ENCODE peak calls at places on chromosomes 2 and 18, in seven cellular contexts. One of them, this sample, is unnamed.

GRCh38 chr2:174740718-174741117 is 23.6 kb downstream of the CHRNA1 start:
- DNase-seq in NCI-H2081: no peak
- DNase-seq in BJ: no peak
- DNase-seq in HS-5: no peak
- DNase-seq in bronchial epithelial cell: no peak
- DNase-seq in pulmonary artery endothelial cell: no peak
- DNase-seq in activated effector memory CD4-positive, alpha-beta T cell treated with Interleukin-2 at 50 U/mL for 16 hours: no peak
- DNase-seq in this sample: no peak

GRCh38 chr2:153077311-153077710 is 358.9 kb downstream of the ARL6IP6 start:
- DNase-seq in NCI-H2081: no peak
- DNase-seq in activated effector memory CD4-positive, alpha-beta T cell treated with Interleukin-2 at 50 U/mL for 16 hours: no peak
- DNase-seq in bronchial epithelial cell: no peak
- DNase-seq in HS-5: no peak
- DNase-seq in BJ: no peak
- DNase-seq in pulmonary artery endothelial cell: no peak
- DNase-seq in this sample: no peak

GRCh38 chr2:96117701-96118588 is 1.6 kb upstream of the ADRA2B start:
- DNase-seq in NCI-H2081: no peak
- DNase-seq in bronchial epithelial cell: peak; percentile 8
- DNase-seq in HS-5: no peak
- DNase-seq in activated effector memory CD4-positive, alpha-beta T cell treated with Interleukin-2 at 50 U/mL for 16 hours: no peak
- DNase-seq in BJ: no peak
- DNase-seq in pulmonary artery endothelial cell: no peak
- DNase-seq in this sample: no peak

GRCh38 chr18:21955757-21956652 is 213.4 kb upstream of the GATA6 start:
- DNase-seq in pulmonary artery endothelial cell: peak; percentile 29
- DNase-seq in bronchial epithelial cell: peak; percentile 46
- DNase-seq in HS-5: peak; percentile 11
- DNase-seq in activated effector memory CD4-positive, alpha-beta T cell treated with Interleukin-2 at 50 U/mL for 16 hours: peak; percentile 60
- DNase-seq in BJ: no peak
- DNase-seq in NCI-H2081: peak; percentile 60
- DNase-seq in this sample: peak; percentile 30

GRCh38 chr2:10957396-10957795 is 45.7 kb downstream of the KCNF1 start:
- DNase-seq in bronchial epithelial cell: no peak
- DNase-seq in HS-5: no peak
- DNase-seq in pulmonary artery endothelial cell: no peak
- DNase-seq in NCI-H2081: no peak
- DNase-seq in BJ: no peak
- DNase-seq in activated effector memory CD4-positive, alpha-beta T cell treated with Interleukin-2 at 50 U/mL for 16 hours: no peak
- DNase-seq in this sample: no peak

GRCh38 chr18:79856119-79857080 is 58.7 kb downstream of the KCNG2 start:
- DNase-seq in HS-5: no peak
- DNase-seq in bronchial epithelial cell: peak; percentile 3
- DNase-seq in NCI-H2081: no peak
- DNase-seq in activated effector memory CD4-positive, alpha-beta T cell treated with Interleukin-2 at 50 U/mL for 16 hours: no peak
- DNase-seq in pulmonary artery endothelial cell: no peak
- DNase-seq in BJ: no peak
- DNase-seq in this sample: no peak

GRCh38 chr2:27255187-27255586 is 7.7 kb downstream of the SLC30A3 start:
- DNase-seq in HS-5: no peak
- DNase-seq in activated effector memory CD4-positive, alpha-beta T cell treated with Interleukin-2 at 50 U/mL for 16 hours: no peak
- DNase-seq in BJ: no peak
- DNase-seq in NCI-H2081: no peak
- DNase-seq in bronchial epithelial cell: no peak
- DNase-seq in pulmonary artery endothelial cell: no peak
- DNase-seq in this sample: no peak

GRCh38 chr2:102010767-102011351 is 19.1 kb downstream of the IL1R2 start:
- DNase-seq in HS-5: no peak
- DNase-seq in BJ: no peak
- DNase-seq in NCI-H2081: no peak
- DNase-seq in activated effector memory CD4-positive, alpha-beta T cell treated with Interleukin-2 at 50 U/mL for 16 hours: no peak
- DNase-seq in bronchial epithelial cell: no peak
- DNase-seq in pulmonary artery endothelial cell: no peak
- DNase-seq in this sample: no peak

GRCh38 chr2:102514061-102514785 is 41.2 kb downstream of the SLC9A4 start:
- DNase-seq in pulmonary artery endothelial cell: peak; percentile 87
- DNase-seq in activated effector memory CD4-positive, alpha-beta T cell treated with Interleukin-2 at 50 U/mL for 16 hours: no peak
- DNase-seq in HS-5: peak; percentile 89
- DNase-seq in bronchial epithelial cell: peak; percentile 94
- DNase-seq in NCI-H2081: no peak
- DNase-seq in BJ: peak; percentile 31
- DNase-seq in this sample: no peak

GRCh38 chr18:48889981-48890735 is 60.6 kb downstream of the SMAD7 start:
- DNase-seq in bronchial epithelial cell: no peak
- DNase-seq in NCI-H2081: no peak
- DNase-seq in activated effector memory CD4-positive, alpha-beta T cell treated with Interleukin-2 at 50 U/mL for 16 hours: no peak
- DNase-seq in BJ: no peak
- DNase-seq in pulmonary artery endothelial cell: no peak
- DNase-seq in HS-5: no peak
- DNase-seq in this sample: no peak

GRCh38 chr18:49258938-49259337 is 201.5 kb downstream of the DYM start:
- DNase-seq in activated effector memory CD4-positive, alpha-beta T cell treated with Interleukin-2 at 50 U/mL for 16 hours: no peak
- DNase-seq in BJ: no peak
- DNase-seq in NCI-H2081: no peak
- DNase-seq in pulmonary artery endothelial cell: no peak
- DNase-seq in HS-5: no peak
- DNase-seq in bronchial epithelial cell: no peak
- DNase-seq in this sample: no peak

GRCh38 chr2:132415256-132416079 is 1.1 kb upstream of the GPR39 start:
- DNase-seq in activated effector memory CD4-positive, alpha-beta T cell treated with Interleukin-2 at 50 U/mL for 16 hours: no peak
- DNase-seq in pulmonary artery endothelial cell: no peak
- DNase-seq in NCI-H2081: peak; percentile 26
- DNase-seq in HS-5: no peak
- DNase-seq in bronchial epithelial cell: no peak
- DNase-seq in BJ: no peak
- DNase-seq in this sample: no peak

GRCh38 chr18:62912885-62913284 is 197.5 kb downstream of the PHLPP1 start:
- DNase-seq in HS-5: no peak
- DNase-seq in bronchial epithelial cell: no peak
- DNase-seq in NCI-H2081: no peak
- DNase-seq in BJ: no peak
- DNase-seq in activated effector memory CD4-positive, alpha-beta T cell treated with Interleukin-2 at 50 U/mL for 16 hours: no peak
- DNase-seq in pulmonary artery endothelial cell: no peak
- DNase-seq in this sample: no peak

GRCh38 chr2:214069254-214069653 is 341.6 kb upstream of the VWC2L start:
- DNase-seq in pulmonary artery endothelial cell: peak; percentile 24
- DNase-seq in bronchial epithelial cell: peak; percentile 93
- DNase-seq in activated effector memory CD4-positive, alpha-beta T cell treated with Interleukin-2 at 50 U/mL for 16 hours: no peak
- DNase-seq in HS-5: peak; percentile 93
- DNase-seq in BJ: peak; percentile 89
- DNase-seq in NCI-H2081: no peak
- DNase-seq in this sample: no peak

GRCh38 chr2:105766300-105766866 is 21.7 kb downstream of the NCK2 start:
- DNase-seq in pulmonary artery endothelial cell: no peak
- DNase-seq in BJ: no peak
- DNase-seq in activated effector memory CD4-positive, alpha-beta T cell treated with Interleukin-2 at 50 U/mL for 16 hours: no peak
- DNase-seq in bronchial epithelial cell: no peak
- DNase-seq in NCI-H2081: no peak
- DNase-seq in HS-5: no peak
- DNase-seq in this sample: no peak

GRCh38 chr2:30425326-30425725 is 21.7 kb upstream of the LCLAT1 start:
- DNase-seq in BJ: no peak
- DNase-seq in HS-5: no peak
- DNase-seq in pulmonary artery endothelial cell: no peak
- DNase-seq in NCI-H2081: no peak
- DNase-seq in activated effector memory CD4-positive, alpha-beta T cell treated with Interleukin-2 at 50 U/mL for 16 hours: no peak
- DNase-seq in bronchial epithelial cell: peak; percentile 13
- DNase-seq in this sample: no peak

GRCh38 chr2:71452565-71452964 is 796 bp upstream of the DYSF start:
- DNase-seq in pulmonary artery endothelial cell: no peak
- DNase-seq in HS-5: peak; percentile 61
- DNase-seq in bronchial epithelial cell: peak; percentile 91
- DNase-seq in activated effector memory CD4-positive, alpha-beta T cell treated with Interleukin-2 at 50 U/mL for 16 hours: no peak
- DNase-seq in BJ: no peak
- DNase-seq in NCI-H2081: no peak
- DNase-seq in this sample: no peak

GRCh38 chr18:72848534-72849237 is 19.1 kb downstream of the NETO1 start:
- DNase-seq in bronchial epithelial cell: peak; percentile 87
- DNase-seq in NCI-H2081: no peak
- DNase-seq in activated effector memory CD4-positive, alpha-beta T cell treated with Interleukin-2 at 50 U/mL for 16 hours: no peak
- DNase-seq in pulmonary artery endothelial cell: no peak
- DNase-seq in BJ: no peak
- DNase-seq in HS-5: peak; percentile 8
- DNase-seq in this sample: no peak

GRCh38 chr2:32228181-32228580 is 36.5 kb downstream of the NLRC4 start:
- DNase-seq in NCI-H2081: no peak
- DNase-seq in BJ: no peak
- DNase-seq in activated effector memory CD4-positive, alpha-beta T cell treated with Interleukin-2 at 50 U/mL for 16 hours: no peak
- DNase-seq in HS-5: no peak
- DNase-seq in pulmonary artery endothelial cell: no peak
- DNase-seq in bronchial epithelial cell: no peak
- DNase-seq in this sample: no peak

GRCh38 chr2:57141269-57141668 is 905.3 kb upstream of the VRK2 start:
- DNase-seq in bronchial epithelial cell: no peak
- DNase-seq in activated effector memory CD4-positive, alpha-beta T cell treated with Interleukin-2 at 50 U/mL for 16 hours: no peak
- DNase-seq in HS-5: no peak
- DNase-seq in BJ: no peak
- DNase-seq in NCI-H2081: no peak
- DNase-seq in pulmonary artery endothelial cell: no peak
- DNase-seq in this sample: no peak

GRCh38 chr18:78021196-78021595 is 771.5 kb downstream of the GALR1 start:
- DNase-seq in pulmonary artery endothelial cell: no peak
- DNase-seq in activated effector memory CD4-positive, alpha-beta T cell treated with Interleukin-2 at 50 U/mL for 16 hours: no peak
- DNase-seq in bronchial epithelial cell: no peak
- DNase-seq in NCI-H2081: no peak
- DNase-seq in BJ: no peak
- DNase-seq in HS-5: no peak
- DNase-seq in this sample: no peak

GRCh38 chr18:65725421-65726050 is 25.3 kb upstream of the CDH7 start:
- DNase-seq in BJ: no peak
- DNase-seq in NCI-H2081: peak; percentile 61
- DNase-seq in bronchial epithelial cell: peak; percentile 29
- DNase-seq in activated effector memory CD4-positive, alpha-beta T cell treated with Interleukin-2 at 50 U/mL for 16 hours: no peak
- DNase-seq in HS-5: no peak
- DNase-seq in pulmonary artery endothelial cell: no peak
- DNase-seq in this sample: peak; percentile 58

GRCh38 chr2:168354499-168354898 is 101.6 kb upstream of the CERS6 start:
- DNase-seq in HS-5: no peak
- DNase-seq in NCI-H2081: no peak
- DNase-seq in bronchial epithelial cell: no peak
- DNase-seq in BJ: no peak
- DNase-seq in activated effector memory CD4-positive, alpha-beta T cell treated with Interleukin-2 at 50 U/mL for 16 hours: no peak
- DNase-seq in pulmonary artery endothelial cell: no peak
- DNase-seq in this sample: no peak

GRCh38 chr2:73291461-73292315 is 1.7 kb downstream of the EGR4 start:
- DNase-seq in HS-5: no peak
- DNase-seq in bronchial epithelial cell: no peak
- DNase-seq in BJ: no peak
- DNase-seq in pulmonary artery endothelial cell: no peak
- DNase-seq in NCI-H2081: peak; percentile 27
- DNase-seq in activated effector memory CD4-positive, alpha-beta T cell treated with Interleukin-2 at 50 U/mL for 16 hours: no peak
- DNase-seq in this sample: peak; percentile 48

GRCh38 chr2:64203131-64204005 is 59.1 kb upstream of the PELI1 start:
- DNase-seq in activated effector memory CD4-positive, alpha-beta T cell treated with Interleukin-2 at 50 U/mL for 16 hours: no peak
- DNase-seq in pulmonary artery endothelial cell: no peak
- DNase-seq in bronchial epithelial cell: peak; percentile 50
- DNase-seq in HS-5: no peak
- DNase-seq in NCI-H2081: no peak
- DNase-seq in BJ: peak; percentile 57
- DNase-seq in this sample: no peak

GRCh38 chr2:44671276-44671675 is 270.2 kb upstream of the SIX3 start:
- DNase-seq in NCI-H2081: no peak
- DNase-seq in BJ: no peak
- DNase-seq in pulmonary artery endothelial cell: no peak
- DNase-seq in activated effector memory CD4-positive, alpha-beta T cell treated with Interleukin-2 at 50 U/mL for 16 hours: no peak
- DNase-seq in bronchial epithelial cell: no peak
- DNase-seq in HS-5: no peak
- DNase-seq in this sample: no peak

GRCh38 chr18:69789794-69790193 is 157.9 kb downstream of the CD226 start:
- DNase-seq in bronchial epithelial cell: no peak
- DNase-seq in BJ: no peak
- DNase-seq in pulmonary artery endothelial cell: no peak
- DNase-seq in HS-5: no peak
- DNase-seq in activated effector memory CD4-positive, alpha-beta T cell treated with Interleukin-2 at 50 U/mL for 16 hours: no peak
- DNase-seq in NCI-H2081: no peak
- DNase-seq in this sample: no peak

GRCh38 chr18:66872277-66872676 is 268.4 kb upstream of the CDH19 start:
- DNase-seq in BJ: no peak
- DNase-seq in bronchial epithelial cell: peak; percentile 49
- DNase-seq in HS-5: no peak
- DNase-seq in activated effector memory CD4-positive, alpha-beta T cell treated with Interleukin-2 at 50 U/mL for 16 hours: no peak
- DNase-seq in NCI-H2081: peak; percentile 14
- DNase-seq in pulmonary artery endothelial cell: no peak
- DNase-seq in this sample: no peak

GRCh38 chr2:47403829-47404228 is 873 bp downstream of the MSH2 start:
- DNase-seq in NCI-H2081: no peak
- DNase-seq in bronchial epithelial cell: no peak
- DNase-seq in activated effector memory CD4-positive, alpha-beta T cell treated with Interleukin-2 at 50 U/mL for 16 hours: no peak
- DNase-seq in HS-5: no peak
- DNase-seq in pulmonary artery endothelial cell: no peak
- DNase-seq in BJ: no peak
- DNase-seq in this sample: no peak

GRCh38 chr2:151844217-151844896 is 16.1 kb upstream of the ARL5A start:
- DNase-seq in HS-5: no peak
- DNase-seq in activated effector memory CD4-positive, alpha-beta T cell treated with Interleukin-2 at 50 U/mL for 16 hours: no peak
- DNase-seq in BJ: no peak
- DNase-seq in pulmonary artery endothelial cell: peak; percentile 35
- DNase-seq in bronchial epithelial cell: no peak
- DNase-seq in NCI-H2081: no peak
- DNase-seq in this sample: no peak

GRCh38 chr2:109660046-109660860 is 46.1 kb downstream of the SOWAHC start:
- DNase-seq in BJ: no peak
- DNase-seq in activated effector memory CD4-positive, alpha-beta T cell treated with Interleukin-2 at 50 U/mL for 16 hours: no peak
- DNase-seq in NCI-H2081: no peak
- DNase-seq in bronchial epithelial cell: peak; percentile 33
- DNase-seq in pulmonary artery endothelial cell: no peak
- DNase-seq in HS-5: no peak
- DNase-seq in this sample: peak; percentile 43

GRCh38 chr2:128276878-128277675 is 41.6 kb downstream of the HS6ST1 start:
- DNase-seq in HS-5: no peak
- DNase-seq in NCI-H2081: no peak
- DNase-seq in bronchial epithelial cell: no peak
- DNase-seq in activated effector memory CD4-positive, alpha-beta T cell treated with Interleukin-2 at 50 U/mL for 16 hours: no peak
- DNase-seq in BJ: no peak
- DNase-seq in pulmonary artery endothelial cell: no peak
- DNase-seq in this sample: no peak

GRCh38 chr2:128410758-128411215 is 92.1 kb upstream of the HS6ST1 start:
- DNase-seq in bronchial epithelial cell: no peak
- DNase-seq in NCI-H2081: no peak
- DNase-seq in activated effector memory CD4-positive, alpha-beta T cell treated with Interleukin-2 at 50 U/mL for 16 hours: no peak
- DNase-seq in HS-5: no peak
- DNase-seq in BJ: no peak
- DNase-seq in pulmonary artery endothelial cell: no peak
- DNase-seq in this sample: no peak

GRCh38 chr2:150097891-150098595 is 389.4 kb downstream of the RND3 start:
- DNase-seq in bronchial epithelial cell: peak; percentile 86
- DNase-seq in pulmonary artery endothelial cell: peak; percentile 65
- DNase-seq in BJ: no peak
- DNase-seq in NCI-H2081: no peak
- DNase-seq in activated effector memory CD4-positive, alpha-beta T cell treated with Interleukin-2 at 50 U/mL for 16 hours: no peak
- DNase-seq in HS-5: no peak
- DNase-seq in this sample: no peak

GRCh38 chr2:65583061-65583460 is 150.7 kb upstream of the SPRED2 start:
- DNase-seq in HS-5: no peak
- DNase-seq in activated effector memory CD4-positive, alpha-beta T cell treated with Interleukin-2 at 50 U/mL for 16 hours: no peak
- DNase-seq in NCI-H2081: no peak
- DNase-seq in BJ: no peak
- DNase-seq in pulmonary artery endothelial cell: no peak
- DNase-seq in bronchial epithelial cell: no peak
- DNase-seq in this sample: no peak